ENCODE peak calls at places on chromosome 5, in ten cellular contexts. A, D, Q, O, J, C, T, B, W and V are unnamed samples.

GRCh38 chr5:159003045-159004030 is 96.4 kb downstream of the EBF1 start:
- DNase-seq in A (no peak), D (no peak), Q (no peak), O (no peak), J (no peak), C (no peak), T (no peak), B (no peak), W (no peak), V (no peak)

GRCh38 chr5:118301696-118302095 is 686.7 kb downstream of the DTWD2 start:
- DNase-seq in A (no peak), D (no peak), Q (no peak), O (no peak), J (no peak), C (no peak), T (no peak), B (no peak), W (no peak), V (no peak)

GRCh38 chr5:141968914-141969608 is at the start of gene RNF14:
- DNase-seq in A (peak; percentile 90), D (peak; percentile 91), Q (peak; percentile 97), O (peak; percentile 98), J (peak; percentile 95), C (peak; percentile 97), T (peak; percentile 94), B (peak; percentile 90), W (peak; percentile 66), V (peak; percentile 94)

GRCh38 chr5:16487448-16487847 is 21.8 kb upstream of the ZNF622 start:
- DNase-seq in A (no peak), D (no peak), Q (no peak), O (no peak), J (no peak), C (no peak), T (no peak), B (no peak), W (no peak), V (no peak)

GRCh38 chr5:89037090-89037489 is 154.1 kb upstream of the MEF2C start:
- DNase-seq in A (no peak), D (no peak), Q (no peak), O (no peak), J (no peak), C (no peak), T (no peak), B (no peak), W (no peak), V (no peak)

GRCh38 chr5:77282337-77283027 is 72.0 kb downstream of the PDE8B start:
- DNase-seq in A (no peak), D (no peak), Q (no peak), O (no peak), J (no peak), C (no peak), T (peak; percentile 11), B (no peak), W (no peak), V (no peak)

GRCh38 chr5:11482011-11482410 is 422.2 kb downstream of the CTNND2 start:
- DNase-seq in A (no peak), D (no peak), Q (no peak), O (no peak), J (no peak), C (no peak), T (no peak), B (no peak), W (no peak), V (no peak)

GRCh38 chr5:154756203-154756870 is 1.2 kb downstream of the LARP1 start:
- DNase-seq in A (peak; percentile 17), D (peak; percentile 41), Q (peak; percentile 52), O (peak; percentile 55), J (peak; percentile 60), C (peak; percentile 68), T (no peak), B (peak; percentile 33), W (no peak), V (peak; percentile 23)

GRCh38 chr5:6712136-6712581 is 1.1 kb upstream of the TENT4A start:
- DNase-seq in A (peak; percentile 30), D (peak; percentile 39), Q (peak; percentile 67), O (peak; percentile 53), J (peak; percentile 61), C (peak; percentile 78), T (peak; percentile 64), B (peak; percentile 45), W (no peak), V (no peak)

GRCh38 chr5:149345892-149346222 is 558 bp downstream of the GRPEL2 start:
- DNase-seq in A (no peak), D (no peak), Q (peak; percentile 29), O (no peak), J (no peak), C (peak; percentile 59), T (no peak), B (no peak), W (no peak), V (no peak)

GRCh38 chr5:130541617-130542221 is 623.3 kb downstream of the HINT1 start:
- DNase-seq in A (no peak), D (no peak), Q (peak; percentile 7), O (no peak), J (no peak), C (peak; percentile 48), T (no peak), B (no peak), W (no peak), V (no peak)

GRCh38 chr5:8958602-8959001 is 587.3 kb downstream of the SEMA5A start:
- DNase-seq in A (no peak), D (no peak), Q (no peak), O (no peak), J (no peak), C (no peak), T (no peak), B (no peak), W (no peak), V (no peak)

GRCh38 chr5:3107118-3107517 is 355.6 kb upstream of the IRX2 start:
- DNase-seq in A (no peak), D (no peak), Q (no peak), O (no peak), J (no peak), C (no peak), T (no peak), B (no peak), W (no peak), V (no peak)

GRCh38 chr5:111976705-111977104 is 219.7 kb upstream of the NREP start:
- DNase-seq in A (no peak), D (no peak), Q (no peak), O (no peak), J (no peak), C (no peak), T (no peak), B (no peak), W (no peak), V (no peak)

GRCh38 chr5:130141689-130142320 is 237.5 kb downstream of the CHSY3 start:
- DNase-seq in A (no peak), D (no peak), Q (peak; percentile 27), O (no peak), J (peak; percentile 14), C (peak; percentile 25), T (peak; percentile 3), B (no peak), W (no peak), V (no peak)

GRCh38 chr5:39055027-39055759 is 19.0 kb downstream of the RICTOR start:
- DNase-seq in A (no peak), D (no peak), Q (no peak), O (no peak), J (no peak), C (no peak), T (no peak), B (no peak), W (no peak), V (no peak)

GRCh38 chr5:142304013-142304701 is 20.7 kb downstream of the SPRY4 start:
- DNase-seq in A (no peak), D (no peak), Q (no peak), O (peak; percentile 68), J (peak; percentile 71), C (no peak), T (no peak), B (peak; percentile 55), W (no peak), V (no peak)

GRCh38 chr5:174839196-174839595 is 114.8 kb downstream of the MSX2 start:
- DNase-seq in A (no peak), D (no peak), Q (no peak), O (no peak), J (no peak), C (no peak), T (no peak), B (no peak), W (no peak), V (no peak)